ENCODE peak calls at places on chromosomes 3 and 15, in five cellular contexts. Q is heart left ventricle, J is EL, G is upper lobe of left lung, C is NCI-H2171. Z is an unnamed sample.

GRCh38 chr15:40323239-40323952 is at the start of gene INAFM2:
- DNase-seq in Q (peak), J (peak), G (peak), C (peak), Z (peak)

GRCh38 chr15:60583946-60584345 is 105.0 kb upstream of the ICE2 start:
- DNase-seq in Q (no peak), J (no peak), G (no peak), C (no peak), Z (no peak)

GRCh38 chr3:48451270-48451669 is 4.7 kb downstream of the ATRIP start:
- DNase-seq in Q (no peak), J (no peak), G (no peak), C (no peak), Z (no peak)

GRCh38 chr3:16463914-16464313 is 49.6 kb downstream of the RFTN1 start:
- DNase-seq in Q (no peak), J (no peak), G (no peak), C (no peak), Z (no peak)

GRCh38 chr15:81338422-81339007 is 14.6 kb upstream of the STARD5 start:
- DNase-seq in Q (peak), J (peak), G (no peak), C (no peak), Z (peak)

GRCh38 chr3:68793750-68794149 is 138.6 kb downstream of the TAFA4 start:
- DNase-seq in Q (no peak), J (no peak), G (no peak), C (no peak), Z (no peak)

GRCh38 chr3:178385280-178385952 is 150.8 kb upstream of the KCNMB2 start:
- DNase-seq in Q (no peak), J (peak), G (no peak), C (peak), Z (peak)

GRCh38 chr3:41137686-41138111 is 61.6 kb upstream of the CTNNB1 start:
- DNase-seq in Q (no peak), J (peak), G (no peak), C (no peak), Z (no peak)

GRCh38 chr3:24149032-24149431 is 203.9 kb downstream of the NR1D2 start:
- DNase-seq in Q (no peak), J (peak), G (no peak), C (no peak), Z (no peak)

GRCh38 chr15:68924866-68925599 is 5.3 kb upstream of the SPESP1 start:
- DNase-seq in Q (peak), J (peak), G (no peak), C (peak), Z (peak)

GRCh38 chr3:43512749-43513404 is 108.9 kb downstream of the ANO10 start:
- DNase-seq in Q (no peak), J (peak), G (no peak), C (no peak), Z (peak)

GRCh38 chr15:51970981-51971352 is 611 bp downstream of the LEO1 start:
- DNase-seq in Q (no peak), J (no peak), G (no peak), C (no peak), Z (no peak)

GRCh38 chr3:100869787-100870186 is 123.4 kb downstream of the ABI3BP start:
- DNase-seq in Q (no peak), J (no peak), G (no peak), C (no peak), Z (peak)

GRCh38 chr15:101437618-101438481 is 51.7 kb downstream of the PCSK6 start:
- DNase-seq in Q (no peak), J (no peak), G (no peak), C (no peak), Z (no peak)